ENCODE peak calls at places on chromosome 18, in four cellular contexts. W, L, P and I are unnamed samples.

GRCh38 chr18:11587846-11588245 is 21.6 kb upstream of the SLC35G4 start:
- DNase-seq in W (no peak), L (no peak), P (no peak), I (no peak)

GRCh38 chr18:21489119-21489750 is 111.3 kb downstream of the ESCO1 start:
- DNase-seq in W (peak), L (no peak), P (peak), I (peak)

GRCh38 chr18:76479351-76480238 is 15.4 kb downstream of the ZNF516 start:
- DNase-seq in W (no peak), L (no peak), P (no peak), I (no peak)

GRCh38 chr18:6478111-6478510 is 63.4 kb upstream of the L3MBTL4 start:
- DNase-seq in W (no peak), L (no peak), P (no peak), I (no peak)

GRCh38 chr18:44453505-44453904 is 227.2 kb upstream of the SETBP1 start:
- DNase-seq in W (no peak), L (no peak), P (no peak), I (no peak)

GRCh38 chr18:57131782-57132181 is 15.1 kb upstream of the BOD1L2 start:
- DNase-seq in W (no peak), L (no peak), P (no peak), I (no peak)

GRCh38 chr18:63138469-63139340 is 180.9 kb downstream of the BCL2 start:
- DNase-seq in W (no peak), L (no peak), P (no peak), I (peak)

GRCh38 chr18:76451475-76452331 is 43.3 kb downstream of the ZNF516 start:
- DNase-seq in W (no peak), L (no peak), P (no peak), I (peak)

GRCh38 chr18:48605408-48605845 is 66.6 kb downstream of the CTIF start:
- DNase-seq in W (peak), L (no peak), P (no peak), I (no peak)